ENCODE peak calls at places on chromosomes 5 and 9, in nine cellular contexts. W is testis; F is lower lobe of right lung; Q is fibroblast of lung; U is MG63; D is CD8-positive, alpha-beta T cell; V is MM.1S; T is heart right ventricle; I is H7. O is an unnamed sample. For H3K27me3, the result is how much of the 10 kb centered on the place peaks cover.

GRCh38 chr5:17248999-17249634 is 31.7 kb downstream of the BASP1 start:
- DNase-seq in W (no peak), F (no peak), Q (peak), U (peak), D (no peak), V (no peak), T (no peak), I (no peak), O (peak)

GRCh38 chr5:923473-923873 is 30.8 kb downstream of the TRIP13 start:
- DNase-seq in W (peak), F (peak), Q (peak), U (peak), D (peak), V (peak), T (peak), I (peak), O (peak)

GRCh38 chr5:7878381-7878873 is 9.5 kb downstream of the MTRR start:
- DNase-seq in W (no peak), F (no peak), Q (peak), U (no peak), D (no peak), V (no peak), T (no peak), I (no peak), O (no peak)

GRCh38 chr9:128946945-128947422 is 419 bp downstream of the DOLK start:
- DNase-seq in W (peak), F (peak), Q (peak), U (peak), D (no peak), V (peak), T (peak), I (no peak), O (no peak)

GRCh38 chr9:692636-693459 is 148.6 kb upstream of the DMRT1 start:
- DNase-seq in W (no peak), F (no peak), Q (no peak), U (no peak), D (no peak), V (no peak), T (no peak), I (no peak), O (no peak)

GRCh38 chr5:181081989-181082388 is 41.9 kb downstream of the BTNL9 start:
- DNase-seq in W (no peak), F (no peak), Q (no peak), U (no peak), D (no peak), V (no peak), T (no peak), I (no peak), O (no peak)

GRCh38 chr5:73152411-73153388 is 20.3 kb upstream of the TMEM174 start:
- DNase-seq in W (no peak), F (no peak), Q (no peak), U (no peak), D (no peak), V (no peak), T (no peak), I (peak), O (no peak)

GRCh38 chr5:170297589-170298462 is at the start of gene LCP2:
- DNase-seq in W (no peak), F (no peak), Q (no peak), U (no peak), D (peak), V (peak), T (no peak), I (no peak), O (no peak)

GRCh38 chr9:15262581-15262980 is 44.4 kb downstream of the TTC39B start:
- DNase-seq in W (no peak), F (no peak), Q (peak), U (no peak), D (no peak), V (no peak), T (no peak), I (no peak), O (no peak)
- H3K27me3 ChIP-seq in W (under half), F (under half), Q (under half), U (under half), D (under half), V (under half), T (under half), I (under half), O (under half)

GRCh38 chr5:81398741-81399140 is 4.8 kb upstream of the ACOT12 start:
- DNase-seq in W (no peak), F (no peak), Q (no peak), U (peak), D (no peak), V (no peak), T (no peak), I (no peak), O (no peak)
- H3K27me3 ChIP-seq in W (under half), F (under half), Q (under half), U (under half), D (under half), V (under half), T (under half), I (under half), O (under half)

GRCh38 chr9:89497978-89498844 is at the start of gene SEMA4D:
- DNase-seq in W (peak), F (peak), Q (peak), U (peak), D (peak), V (peak), T (peak), I (peak), O (peak)
- H3K27me3 ChIP-seq in W (under half), F (under half), Q (under half), U (under half), D (under half), V (under half), T (under half), I (under half), O (under half)

GRCh38 chr5:60843693-60844428 is at the start of gene ELOVL7:
- DNase-seq in W (peak), F (peak), Q (peak), U (peak), D (peak), V (peak), T (peak), I (peak), O (peak)
- H3K27me3 ChIP-seq in W (under half), F (under half), Q (under half), U (under half), D (under half), V (under half), T (under half), I (under half), O (under half)

DNA sequence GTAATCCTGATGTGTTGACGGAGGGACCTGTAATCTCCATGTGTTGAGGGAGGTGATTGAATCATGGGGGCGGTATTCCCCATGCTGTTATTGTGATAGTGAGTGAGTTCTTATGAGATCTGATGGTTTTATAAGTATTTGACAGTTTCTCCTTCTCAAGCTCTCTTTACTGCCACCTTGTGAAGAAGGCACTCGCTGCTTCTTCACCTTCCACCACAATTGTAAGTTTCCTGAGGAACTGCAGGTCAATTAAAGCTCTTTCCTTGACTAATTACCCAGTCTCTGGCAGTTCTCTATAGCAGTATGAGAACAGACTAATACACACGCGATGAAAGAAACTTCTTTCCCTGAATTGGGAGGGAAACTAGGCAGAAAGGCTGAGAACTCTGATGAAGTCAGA is 141.1 kb upstream of the RAD23B start:
- DNase-seq in W (no peak), F (no peak), Q (peak), U (no peak), D (no peak), V (peak), T (no peak), I (no peak), O (no peak)
- H3K27me3 ChIP-seq in W (under half), F (under half), Q (under half), U (under half), D (under half), V (under half), T (under half), I (under half), O (under half)

GRCh38 chr9:12684923-12685468 is 8.2 kb upstream of the TYRP1 start:
- DNase-seq in W (no peak), F (no peak), Q (peak), U (no peak), D (no peak), V (no peak), T (no peak), I (no peak), O (no peak)
- H3K27me3 ChIP-seq in W (under half), F (under half), Q (under half), U (under half), D (under half), V (under half), T (under half), I (under half), O (under half)

GRCh38 chr5:56798521-56798920 is 16.8 kb upstream of the MAP3K1 start:
- DNase-seq in W (no peak), F (no peak), Q (no peak), U (no peak), D (no peak), V (no peak), T (no peak), I (no peak), O (no peak)
- H3K27me3 ChIP-seq in W (under half), F (under half), Q (under half), U (under half), D (under half), V (under half), T (under half), I (under half), O (under half)

DNA sequence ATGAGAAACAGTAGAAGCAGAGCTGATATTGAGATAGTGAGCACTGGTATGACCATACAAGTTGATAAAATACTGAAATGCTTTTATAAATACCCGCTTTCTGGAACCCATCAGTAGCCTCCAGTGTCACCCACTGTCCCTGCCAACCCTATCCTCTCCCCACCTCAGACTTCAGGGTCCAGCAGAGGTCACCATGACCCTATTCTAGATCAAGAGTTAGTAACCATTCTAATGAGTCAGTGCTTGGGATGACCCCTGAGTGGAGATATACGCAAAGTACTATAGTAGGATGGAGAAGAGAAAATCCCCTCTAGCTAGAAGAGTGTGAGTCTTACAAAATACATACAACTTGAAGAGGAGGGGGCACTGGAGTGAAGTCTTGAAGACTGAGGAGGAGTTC is 297.9 kb upstream of the BRINP1 start:
- DNase-seq in W (no peak), F (no peak), Q (no peak), U (no peak), D (no peak), V (no peak), T (no peak), I (peak), O (no peak)
- H3K27me3 ChIP-seq in W (under half), F (under half), Q (under half), U (under half), D (under half), V (under half), T (under half), I (under half), O (under half)

DNA sequence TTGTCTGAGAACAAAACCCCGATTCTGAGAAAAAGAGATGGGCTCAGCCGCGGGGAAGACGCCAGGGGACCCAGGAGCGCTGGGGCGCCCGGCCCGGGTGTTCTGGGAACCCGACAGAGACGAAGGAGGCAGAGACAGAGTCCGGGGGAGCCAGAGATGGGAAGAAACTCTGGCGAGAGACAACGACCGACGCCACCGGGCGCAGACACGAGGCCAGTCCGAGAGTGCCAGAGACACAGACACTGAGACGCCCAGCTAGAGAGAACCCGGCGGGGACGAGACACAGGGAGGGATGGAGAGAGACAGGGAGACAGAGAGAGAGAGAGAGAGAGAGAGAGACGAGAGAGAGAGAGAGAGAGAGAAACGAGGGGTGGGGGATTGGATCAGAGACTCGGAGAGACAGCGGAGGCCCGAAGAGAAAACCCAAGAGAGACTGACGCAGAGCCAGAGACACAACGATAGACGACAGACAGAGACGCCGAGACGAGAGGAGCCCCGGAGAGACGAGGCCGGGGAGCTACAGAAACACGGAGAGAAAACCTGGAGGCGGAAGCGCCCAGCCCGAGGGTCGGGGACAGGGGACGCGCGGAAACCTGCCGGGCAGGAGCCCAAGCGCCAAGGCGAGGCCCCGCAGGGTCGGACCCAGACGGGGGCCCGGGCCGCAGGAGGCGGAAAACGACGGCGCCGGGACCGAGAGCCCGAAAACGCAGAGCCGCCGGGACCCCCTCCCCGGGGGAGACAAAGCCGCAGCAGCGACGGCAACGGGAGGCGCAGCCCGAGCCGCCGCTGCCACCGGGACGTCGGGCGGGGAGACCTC is 3.3 kb downstream of the NR5A1 start:
- DNase-seq in W (no peak), F (peak), Q (no peak), U (no peak), D (no peak), V (no peak), T (no peak), I (no peak), O (no peak)
- H3K27me3 ChIP-seq in W (under half), F (half or more), Q (under half), U (under half), D (under half), V (half or more), T (under half), I (half or more), O (half or more)

GRCh38 chr9:93187574-93187973 is 3.6 kb downstream of the WNK2 start:
- DNase-seq in W (no peak), F (no peak), Q (no peak), U (no peak), D (no peak), V (no peak), T (peak), I (no peak), O (no peak)
- H3K27me3 ChIP-seq in W (under half), F (under half), Q (under half), U (under half), D (under half), V (under half), T (under half), I (under half), O (under half)

O was measured in tibial artery.